ENCODE peak calls at places on chromosomes 1 and 21, in nine cellular contexts. Y, Q, G, V, F, M, C, D and J are unnamed samples.

GRCh38 chr1:231424950-231425805 is 3.1 kb upstream of the EGLN1 start:
- DNase-seq in Y (peak; percentile 53), Q (no peak), G (no peak), V (no peak), F (no peak), M (peak; percentile 82), C (no peak), D (no peak), J (no peak)

GRCh38 chr1:109467301-109467777 is 993 bp downstream of the SYPL2 start:
- DNase-seq in Y (no peak), Q (peak; percentile 14), G (peak; percentile 28), V (no peak), F (no peak), M (no peak), C (no peak), D (no peak), J (peak; percentile 38)

GRCh38 chr1:13792429-13792828 is 92.4 kb downstream of the PRDM2 start:
- DNase-seq in Y (no peak), Q (no peak), G (no peak), V (no peak), F (no peak), M (no peak), C (no peak), D (no peak), J (no peak)

GRCh38 chr1:24705260-24706073 is 39.8 kb upstream of the CLIC4 start:
- DNase-seq in Y (peak; percentile 80), Q (peak; percentile 77), G (peak; percentile 85), V (peak; percentile 49), F (peak; percentile 90), M (peak; percentile 90), C (peak; percentile 92), D (peak; percentile 98), J (peak; percentile 82)

GRCh38 chr1:67716800-67717199 is 31.8 kb downstream of the GADD45A start:
- DNase-seq in Y (no peak), Q (no peak), G (no peak), V (no peak), F (no peak), M (no peak), C (no peak), D (peak; percentile 62), J (no peak)

GRCh38 chr1:85133565-85134159 is 67.2 kb downstream of the SYDE2 start:
- DNase-seq in Y (no peak), Q (no peak), G (no peak), V (no peak), F (no peak), M (no peak), C (no peak), D (no peak), J (no peak)

GRCh38 chr1:19773485-19773884 is 26.2 kb downstream of the TMCO4 start:
- DNase-seq in Y (no peak), Q (no peak), G (no peak), V (no peak), F (no peak), M (no peak), C (no peak), D (no peak), J (no peak)

GRCh38 chr1:25061596-25061995 is 131.5 kb upstream of the RUNX3 start:
- DNase-seq in Y (no peak), Q (no peak), G (no peak), V (no peak), F (no peak), M (no peak), C (no peak), D (no peak), J (no peak)

GRCh38 chr1:178050084-178050483 is 43.8 kb upstream of the RASAL2 start:
- DNase-seq in Y (no peak), Q (no peak), G (no peak), V (no peak), F (no peak), M (no peak), C (no peak), D (no peak), J (no peak)

GRCh38 chr1:204683284-204684205 is 2.0 kb downstream of the LRRN2 start:
- DNase-seq in Y (no peak), Q (no peak), G (no peak), V (no peak), F (no peak), M (no peak), C (no peak), D (no peak), J (no peak)

GRCh38 chr21:22200378-22201092 is 1202.3 kb downstream of the NCAM2 start:
- DNase-seq in Y (no peak), Q (no peak), G (no peak), V (no peak), F (no peak), M (no peak), C (no peak), D (no peak), J (no peak)

GRCh38 chr1:52658795-52659194 is 25.8 kb downstream of the SHISAL2A start:
- DNase-seq in Y (no peak), Q (no peak), G (no peak), V (peak; percentile 73), F (no peak), M (no peak), C (no peak), D (no peak), J (no peak)

GRCh38 chr1:172647110-172647564 is 11.8 kb upstream of the FASLG start:
- DNase-seq in Y (no peak), Q (no peak), G (no peak), V (peak; percentile 85), F (no peak), M (no peak), C (no peak), D (no peak), J (no peak)
- TF ChIP-seq CTCF in Y (no peak), Q (no peak), G (no peak), V (no peak), F (no peak), M (no peak), C (no peak), D (no peak), J (no peak)

DNA sequence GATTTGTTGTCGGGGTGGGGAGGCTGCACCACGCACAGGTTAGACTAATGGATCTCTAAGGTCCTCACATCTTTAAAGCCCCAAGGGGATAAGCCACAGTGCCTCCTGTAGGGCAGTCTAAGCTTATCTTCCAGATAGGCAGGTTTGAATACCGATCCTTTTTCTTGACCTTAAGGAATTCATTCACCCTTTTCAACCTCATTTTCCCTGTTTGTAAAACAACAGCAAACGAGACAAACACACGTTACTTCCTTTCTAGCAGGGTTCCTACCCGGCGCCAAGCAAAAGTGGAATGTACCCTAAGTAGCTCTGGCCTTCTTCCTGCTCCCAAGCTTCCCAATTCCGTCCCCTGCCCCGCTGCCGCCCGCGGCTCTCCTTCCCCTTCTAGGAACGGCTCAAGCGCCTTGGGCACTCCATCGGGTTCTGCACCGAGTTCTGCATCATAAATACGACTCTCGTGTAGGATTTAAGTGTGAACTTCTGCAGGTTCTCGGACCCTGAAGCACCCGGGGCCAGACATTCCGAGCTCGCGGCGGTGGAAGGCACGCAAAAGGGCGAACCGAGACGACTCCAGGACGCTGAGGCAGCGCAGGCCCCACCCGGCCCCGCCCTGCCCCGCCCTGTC is 548 bp upstream of the CDC20 start:
- DNase-seq in Y (no peak), Q (peak; percentile 71), G (peak; percentile 39), V (peak; percentile 45), F (peak; percentile 42), M (peak; percentile 55), C (no peak), D (no peak), J (peak; percentile 73)
- TF ChIP-seq CTCF in Y (peak; percentile 8), Q (peak; percentile 44), G (no peak), V (peak; percentile 25), F (peak; percentile 56), M (peak; percentile 49), C (no peak), D (peak; percentile 44), J (peak; percentile 12)

GRCh38 chr1:223133824-223134435 is 9.1 kb downstream of the TLR5 start:
- DNase-seq in Y (peak; percentile 85), Q (peak; percentile 88), G (peak; percentile 91), V (peak; percentile 84), F (peak; percentile 92), M (peak; percentile 89), C (peak; percentile 87), D (peak; percentile 88), J (peak; percentile 90)
- TF ChIP-seq CTCF in Y (peak; percentile 96), Q (peak; percentile 94), G (no peak), V (peak; percentile 31), F (peak; percentile 96), M (peak; percentile 95), C (peak; percentile 97), D (peak; percentile 97), J (peak; percentile 96)

DNA sequence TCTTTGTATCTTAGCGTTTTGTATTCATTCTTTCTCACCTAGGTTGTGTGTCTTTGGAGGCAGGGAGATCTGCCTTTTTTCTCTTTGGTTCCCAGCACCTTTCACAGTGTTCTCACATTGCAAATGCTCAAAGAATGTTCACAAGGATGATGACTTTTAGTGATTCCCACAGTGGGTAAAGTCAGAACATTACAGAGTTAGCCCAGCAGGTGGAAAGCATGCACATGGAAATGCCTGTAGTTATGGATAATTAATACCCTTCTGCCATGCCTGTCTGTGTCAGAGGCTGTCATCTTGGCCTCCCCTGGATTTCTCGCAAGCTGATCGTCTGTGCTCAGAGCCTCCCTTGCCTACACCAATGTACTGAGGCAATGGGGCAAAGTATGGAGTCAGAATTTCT is 458.9 kb downstream of the LMO4 start:
- DNase-seq in Y (no peak), Q (no peak), G (no peak), V (no peak), F (no peak), M (no peak), C (no peak), D (no peak), J (no peak)
- TF ChIP-seq CTCF in Y (no peak), Q (no peak), G (no peak), V (no peak), F (peak; percentile 37), M (peak; percentile 17), C (no peak), D (no peak), J (no peak)

GRCh38 chr21:14841511-14842472 is 223.0 kb downstream of the NRIP1 start:
- DNase-seq in Y (no peak), Q (no peak), G (no peak), V (no peak), F (no peak), M (no peak), C (no peak), D (no peak), J (no peak)

GRCh38 chr21:14843991-14844390 is 220.8 kb downstream of the NRIP1 start:
- DNase-seq in Y (no peak), Q (no peak), G (no peak), V (no peak), F (no peak), M (no peak), C (no peak), D (no peak), J (no peak)

GRCh38 chr21:14846619-14847018 is 218.2 kb downstream of the NRIP1 start:
- DNase-seq in Y (no peak), Q (no peak), G (no peak), V (no peak), F (no peak), M (no peak), C (no peak), D (no peak), J (no peak)

GRCh38 chr21:14838400-14838799 is 226.4 kb downstream of the NRIP1 start:
- DNase-seq in Y (no peak), Q (no peak), G (no peak), V (no peak), F (no peak), M (no peak), C (no peak), D (no peak), J (no peak)

DNA sequence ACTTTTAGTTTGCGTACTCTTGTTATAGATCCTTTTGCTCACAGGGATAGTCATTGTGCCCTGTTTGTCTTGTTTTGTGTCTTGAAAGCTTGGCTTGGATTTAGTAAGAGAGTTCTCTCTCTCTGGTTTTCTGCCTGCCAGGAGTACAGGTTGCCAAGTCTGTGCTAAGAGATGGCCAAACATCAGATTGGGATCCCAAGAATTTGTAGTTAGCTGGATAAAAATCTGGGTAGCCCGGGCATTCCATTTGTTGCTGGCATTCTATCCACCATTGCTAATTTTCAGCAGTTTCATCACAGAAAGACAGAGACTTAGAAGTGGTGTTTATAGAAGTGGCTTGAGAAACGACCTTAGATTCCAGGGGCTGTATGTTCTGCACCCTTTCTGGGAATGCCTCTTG is 222.2 kb downstream of the NRIP1 start:
- DNase-seq in Y (no peak), Q (no peak), G (no peak), V (no peak), F (no peak), M (no peak), C (no peak), D (no peak), J (no peak)
- TF ChIP-seq CTCF in Y (no peak), Q (no peak), G (no peak), V (no peak), F (no peak), M (no peak), C (no peak), D (no peak), J (no peak)